ENCODE peak calls at places on chromosome 4, in five cellular contexts. P is OCI-M1, B is astrocyte of the hippocampus, L is DND-41, F is GM06990. U is an unnamed sample.

GRCh38 chr4:83629945-83630684 is 94.2 kb downstream of the GPAT3 start:
- DNase-seq in P (peak), L (peak), B (no peak), F (no peak), U (no peak)

GRCh38 chr4:180665481-180665880 is 1577.7 kb upstream of the TENM3 start:
- DNase-seq in F (no peak), P (peak), B (no peak), L (no peak), U (no peak)

GRCh38 chr4:173170210-173170778 is 1.7 kb downstream of the GALNT7 start:
- DNase-seq in P (no peak), F (no peak), B (no peak), L (no peak), U (no peak)

GRCh38 chr4:158147151-158147550 is 25.7 kb downstream of the GASK1B start:
- DNase-seq in L (no peak), P (no peak), F (no peak), B (no peak), U (no peak)

GRCh38 chr4:26150948-26151347 is 169.9 kb upstream of the RBPJ start:
- DNase-seq in L (no peak), B (peak), F (no peak), P (no peak), U (no peak)

GRCh38 chr4:36111180-36111579 is 133.1 kb downstream of the ARAP2 start:
- DNase-seq in F (no peak), P (peak), B (no peak), L (no peak), U (no peak)

GRCh38 chr4:40525811-40526598 is 103.7 kb downstream of the RBM47 start:
- DNase-seq in F (no peak), P (peak), L (no peak), B (peak), U (no peak)

GRCh38 chr4:142097015-142097414 is 460.6 kb downstream of the IL15 start:
- DNase-seq in L (no peak), F (no peak), B (no peak), P (no peak), U (no peak)

GRCh38 chr4:153645183-153645582 is 38.9 kb upstream of the TLR2 start:
- DNase-seq in F (no peak), L (no peak), P (peak), B (no peak), U (no peak)

GRCh38 chr4:146121757-146122156 is 53.8 kb upstream of the LSM6 start:
- DNase-seq in P (no peak), B (no peak), F (no peak), L (no peak), U (no peak)

GRCh38 chr4:1414831-1415680 is 8.8 kb upstream of the NKX1-1 start:
- DNase-seq in P (no peak), F (no peak), L (no peak), B (no peak), U (no peak)

GRCh38 chr4:2855584-2855983 is 11.9 kb downstream of the ADD1 start:
- DNase-seq in L (no peak), B (no peak), P (no peak), F (no peak), U (no peak)

GRCh38 chr4:138938371-138938699 is 77.2 kb upstream of the NOCT start:
- DNase-seq in B (peak), L (no peak), P (peak), F (no peak), U (no peak)

U was measured in effector CD4-positive, alpha-beta T cell.